ENCODE peak calls at places on chromosomes 12 and 14, in four cellular contexts. G is body of pancreas; C is CD8-positive, alpha-beta memory T cell; B is psoas muscle. U is an unnamed sample.

GRCh38 chr12:69570545-69571399 is 14.5 kb upstream of the CCT2 start:
- DNase-seq in G (peak; percentile 70), C (peak; percentile 54), B (no peak), U (peak; percentile 66)

GRCh38 chr14:59464651-59465569 is at the start of gene GPR135:
- DNase-seq in G (peak; percentile 76), C (peak; percentile 71), B (peak; percentile 77), U (peak; percentile 79)

GRCh38 chr14:72463291-72463866 is 430.5 kb downstream of the DPF3 start:
- DNase-seq in G (no peak), C (no peak), B (no peak), U (no peak)

GRCh38 chr12:31220633-31221565 is 105.1 kb downstream of the SINHCAF start:
- DNase-seq in G (peak; percentile 16), C (no peak), B (no peak), U (no peak)

GRCh38 chr12:109702126-109702841 is 11.3 kb upstream of the FAM222A start:
- DNase-seq in G (no peak), C (no peak), B (no peak), U (no peak)

GRCh38 chr12:66329941-66330340 is 27.6 kb downstream of the HELB start:
- DNase-seq in G (no peak), C (no peak), B (no peak), U (no peak)

GRCh38 chr12:125254856-125255255 is 189.6 kb downstream of the AACS start:
- DNase-seq in G (no peak), C (no peak), B (no peak), U (no peak)

GRCh38 chr14:64937821-64938193 is 4.7 kb downstream of the GPX2 start:
- DNase-seq in G (no peak), C (no peak), B (no peak), U (no peak)

GRCh38 chr12:53325539-53326061 is 4.2 kb upstream of the AAAS start:
- DNase-seq in G (peak; percentile 34), C (no peak), B (peak; percentile 53), U (no peak)

GRCh38 chr12:131098178-131098981 is 144.7 kb downstream of the ADGRD1 start:
- DNase-seq in G (no peak), C (no peak), B (peak; percentile 1), U (no peak)

GRCh38 chr12:106042091-106042490 is 96.7 kb downstream of the NUAK1 start:
- DNase-seq in G (no peak), C (no peak), B (no peak), U (no peak)

GRCh38 chr12:1533602-1534304 is 60.6 kb downstream of the FBXL14 start:
- DNase-seq in G (no peak), C (peak; percentile 38), B (no peak), U (peak; percentile 38)

GRCh38 chr14:75132374-75133086 is 5.7 kb upstream of the NEK9 start:
- DNase-seq in G (peak; percentile 82), C (peak; percentile 69), B (no peak), U (peak; percentile 74)

GRCh38 chr12:121577443-121578180 is 3.2 kb downstream of the KDM2B start:
- DNase-seq in G (no peak), C (no peak), B (no peak), U (no peak)

GRCh38 chr12:15532364-15532977 is 210.2 kb downstream of the PTPRO start:
- DNase-seq in G (peak; percentile 18), C (peak; percentile 30), B (no peak), U (peak; percentile 62)

GRCh38 chr14:32703246-32703645 is 235.4 kb upstream of the NPAS3 start:
- DNase-seq in G (no peak), C (no peak), B (no peak), U (no peak)

GRCh38 chr14:61502459-61503093 is 181.2 kb downstream of the PRKCH start:
- DNase-seq in G (no peak), C (no peak), B (no peak), U (no peak)

GRCh38 chr12:47782372-47782770 is 9.3 kb downstream of the SLC48A1 start:
- DNase-seq in G (no peak), C (no peak), B (no peak), U (no peak)

GRCh38 chr14:77184396-77185092 is 2.9 kb downstream of the TMEM63C start:
- DNase-seq in G (no peak), C (no peak), B (no peak), U (no peak)

GRCh38 chr14:78697341-78697740 is 527.2 kb downstream of the NRXN3 start:
- DNase-seq in G (no peak), C (no peak), B (no peak), U (no peak)

GRCh38 chr12:132285991-132286681 is 43.3 kb downstream of the GALNT9 start:
- DNase-seq in G (peak; percentile 50), C (no peak), B (peak; percentile 40), U (no peak)

GRCh38 chr14:90726656-90727055 is 89.6 kb downstream of the TTC7B start:
- DNase-seq in G (peak; percentile 46), C (no peak), B (peak; percentile 46), U (no peak)

GRCh38 chr12:97713217-97713616 is 250.6 kb downstream of the RMST start:
- DNase-seq in G (no peak), C (no peak), B (no peak), U (no peak)

GRCh38 chr14:36509056-36509917 is 10.7 kb downstream of the NKX2-1 start:
- DNase-seq in G (no peak), C (no peak), B (no peak), U (no peak)

GRCh38 chr14:71586131-71586893 is 345.9 kb upstream of the RGS6 start:
- DNase-seq in G (no peak), C (no peak), B (peak; percentile 22), U (no peak)

GRCh38 chr12:85690146-85690545 is 146.1 kb downstream of the RASSF9 start:
- DNase-seq in G (no peak), C (no peak), B (no peak), U (no peak)

GRCh38 chr12:39329876-39330275 is 113.0 kb downstream of the KIF21A start:
- DNase-seq in G (no peak), C (no peak), B (no peak), U (no peak)

GRCh38 chr12:16955083-16955657 is 349.2 kb upstream of the LMO3 start:
- DNase-seq in G (no peak), C (no peak), B (no peak), U (no peak)

GRCh38 chr12:65634061-65634460 is 190.2 kb upstream of the HMGA2 start:
- DNase-seq in G (no peak), C (no peak), B (no peak), U (no peak)

GRCh38 chr12:49784756-49785409 is 43.3 kb downstream of the NCKAP5L start:
- DNase-seq in G (no peak), C (no peak), B (no peak), U (no peak)

GRCh38 chr14:57182760-57183503 is 85.8 kb downstream of the EXOC5 start:
- DNase-seq in G (no peak), C (no peak), B (no peak), U (no peak)

GRCh38 chr14:51860836-51861583 is 598 bp downstream of the GNG2 start:
- DNase-seq in G (no peak), C (no peak), B (no peak), U (no peak)

GRCh38 chr14:51859136-51859535 is 1.3 kb upstream of the GNG2 start:
- DNase-seq in G (no peak), C (no peak), B (no peak), U (no peak)

GRCh38 chr14:51862839-51863235 is 2.4 kb downstream of the GNG2 start:
- DNase-seq in G (no peak), C (no peak), B (no peak), U (no peak)

GRCh38 chr14:51862171-51862838 is 1.9 kb downstream of the GNG2 start:
- DNase-seq in G (no peak), C (no peak), B (no peak), U (peak; percentile 27)

DNA sequence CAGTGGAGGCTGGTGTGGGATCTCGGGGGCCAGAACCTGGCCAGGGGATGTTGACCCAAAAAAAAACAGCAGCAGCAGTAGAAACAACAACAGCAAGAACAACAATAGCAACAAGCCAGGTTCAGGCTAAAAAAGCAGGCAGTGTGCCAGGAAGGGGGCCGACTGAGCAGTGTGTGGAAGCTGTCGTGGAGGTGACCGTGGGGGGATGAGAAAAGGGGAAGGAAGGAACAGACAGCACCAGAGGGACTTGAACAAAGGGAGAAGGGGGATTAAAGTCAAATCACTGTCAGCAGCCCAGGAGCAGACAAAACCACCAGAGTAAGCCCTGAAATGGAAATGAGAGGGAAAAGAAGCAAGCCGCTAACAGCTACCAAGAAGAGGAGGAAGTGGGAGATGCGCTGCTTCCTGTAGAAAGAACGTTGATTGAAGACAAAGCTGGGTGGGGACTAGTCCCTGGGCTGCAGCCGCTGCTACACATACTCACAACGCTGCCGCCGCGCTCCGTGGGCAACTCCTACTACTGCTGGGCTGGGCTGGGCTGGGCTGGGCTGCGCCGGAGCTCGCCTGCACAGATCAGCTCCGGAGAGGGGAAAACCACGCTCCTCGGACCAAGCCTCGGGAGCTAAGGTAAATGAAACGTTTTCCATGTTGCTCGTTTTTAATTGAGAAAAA is at the start of gene GNG2:
- DNase-seq in G (peak; percentile 77), C (peak; percentile 85), B (peak; percentile 79), U (peak; percentile 87)
- H3K4me3 ChIP-seq in G (no peak within 1 kb of the TSS), C (peak within 1 kb of the TSS; percentile 98), B (peak within 1 kb of the TSS; percentile 61), U (peak within 1 kb of the TSS; percentile 77)

DNA sequence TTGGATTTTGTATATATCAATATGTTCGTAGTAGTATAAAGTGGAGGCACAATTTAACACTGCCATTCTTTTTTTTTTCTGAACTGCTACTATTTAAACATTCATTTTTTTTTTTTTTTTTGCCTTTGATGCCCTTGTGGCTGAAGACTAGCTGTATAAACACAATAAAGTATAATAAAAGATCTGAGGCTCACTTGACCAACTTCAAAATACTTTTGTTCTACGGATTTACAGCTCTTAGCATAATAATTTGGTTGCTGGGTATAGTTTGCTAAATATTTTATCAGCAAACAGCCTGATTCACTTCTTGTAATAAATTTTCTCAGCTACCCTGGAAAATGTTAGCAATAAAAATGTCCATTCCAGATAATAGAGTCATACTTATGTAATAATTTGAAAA is 128.3 kb downstream of the KCNC2 start:
- DNase-seq in G (no peak), C (no peak), B (no peak), U (no peak)
- H3K27me3 ChIP-seq in G (no peaks in the 10 kb centered on the region), C (no peaks in the 10 kb centered on the region), B (no peaks in the 10 kb centered on the region), U (no peaks in the 10 kb centered on the region)

DNA sequence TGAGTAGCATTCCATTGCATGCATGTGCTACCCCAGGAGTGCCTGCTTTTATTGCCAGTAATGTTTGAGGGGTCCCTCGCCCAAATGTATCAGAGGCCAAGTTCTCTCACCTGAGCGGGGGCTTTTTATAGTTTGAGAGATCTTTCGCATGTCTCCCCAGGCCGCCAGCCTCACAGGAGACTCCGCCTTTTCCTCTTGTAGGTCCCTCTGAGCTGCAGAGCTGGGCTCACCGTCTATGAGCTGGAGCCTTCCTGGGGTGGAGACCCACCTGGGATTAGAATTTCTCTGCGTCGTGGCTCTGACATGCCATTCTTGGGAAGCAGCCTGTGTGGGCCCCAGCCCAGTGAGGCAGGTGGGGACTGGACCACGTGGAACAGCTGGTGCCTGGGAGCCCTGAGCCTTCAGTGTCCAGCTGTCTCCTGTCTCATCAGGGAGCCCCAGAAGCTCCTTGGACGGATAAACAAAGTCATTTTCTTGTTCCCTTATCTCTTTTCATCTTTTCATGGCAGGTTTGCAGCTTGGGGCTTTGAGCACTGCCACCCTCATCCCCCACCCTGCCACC is 261.7 kb upstream of the CRY1 start:
- DNase-seq in G (no peak), C (no peak), B (no peak), U (no peak)
- H3K4me1 ChIP-seq in G (no peaks in the 10 kb centered on the region), C (peaks cover 28% of the 10 kb centered on the region), B (no peaks in the 10 kb centered on the region), U (peaks cover 32% of the 10 kb centered on the region)

GRCh38 chr12:4230526-4230925 is 43.0 kb upstream of the CCND2 start:
- DNase-seq in G (no peak), C (no peak), B (no peak), U (no peak)

GRCh38 chr12:4224211-4224878 is 49.2 kb upstream of the CCND2 start:
- DNase-seq in G (no peak), C (no peak), B (no peak), U (no peak)

GRCh38 chr12:4227046-4227445 is 46.5 kb upstream of the CCND2 start:
- DNase-seq in G (no peak), C (no peak), B (no peak), U (no peak)

GRCh38 chr12:4225571-4225970 is 48.0 kb upstream of the CCND2 start:
- DNase-seq in G (no peak), C (no peak), B (no peak), U (no peak)

GRCh38 chr12:4228122-4228580 is 45.4 kb upstream of the CCND2 start:
- DNase-seq in G (no peak), C (no peak), B (no peak), U (no peak)
- H3K4me3 ChIP-seq in G (no peak overlapping the region), C (no peak overlapping the region), B (no peak overlapping the region), U (no peak overlapping the region)